ENCODE peak calls at places on chromosomes 3 and 15, in seven cellular contexts. B is GM13977, F is MCF 10A, M is osteocyte, O is endodermal cell, I is Calu3, W is cardiac muscle cell. R is an unnamed sample.

GRCh38 chr3:122858373-122858772 is 63.5 kb downstream of the SLC49A4 start:
- DNase-seq in B (no peak), F (peak), M (no peak), O (no peak), I (no peak), W (peak), R (no peak)

GRCh38 chr3:16290827-16291196 is 25.8 kb downstream of the OXNAD1 start:
- DNase-seq in B (no peak), F (no peak), M (no peak), O (no peak), I (no peak), W (peak), R (no peak)

GRCh38 chr3:56974242-56974945 is 86.1 kb upstream of the SPATA12 start:
- DNase-seq in B (no peak), F (no peak), M (no peak), O (no peak), I (no peak), W (peak), R (peak)

GRCh38 chr3:32340039-32340438 is 51.6 kb upstream of the CMTM7 start:
- DNase-seq in B (peak), F (peak), M (no peak), O (peak), I (peak), W (peak), R (no peak)

GRCh38 chr15:87841426-87841998 is 415.0 kb downstream of the NTRK3 start:
- DNase-seq in B (no peak), F (no peak), M (no peak), O (no peak), I (no peak), W (no peak), R (no peak)

GRCh38 chr3:188646592-188646991 is 492.6 kb downstream of the LPP start:
- DNase-seq in B (no peak), F (peak), M (no peak), O (no peak), I (no peak), W (no peak), R (no peak)

GRCh38 chr3:182303169-182303568 is 490.1 kb upstream of the ATP11B start:
- DNase-seq in B (no peak), F (no peak), M (no peak), O (no peak), I (peak), W (no peak), R (no peak)

GRCh38 chr3:119663885-119664284 is 3.5 kb upstream of the POPDC2 start:
- DNase-seq in B (no peak), F (no peak), M (no peak), O (no peak), I (no peak), W (peak), R (no peak)

GRCh38 chr15:82100116-82100795 is 54.4 kb upstream of the MEX3B start:
- DNase-seq in B (no peak), F (no peak), M (no peak), O (no peak), I (no peak), W (peak), R (no peak)

GRCh38 chr3:125000661-125001060 is 55.1 kb downstream of the HEG1 start:
- DNase-seq in B (no peak), F (no peak), M (no peak), O (no peak), I (no peak), W (no peak), R (no peak)

GRCh38 chr3:146250449-146251382 is at the start of gene PLSCR4:
- DNase-seq in B (peak), F (peak), M (no peak), O (peak), I (peak), W (peak), R (no peak)

GRCh38 chr15:31271224-31271635 is 55.4 kb upstream of the KLF13 start:
- DNase-seq in B (no peak), F (no peak), M (peak), O (no peak), I (no peak), W (no peak), R (peak)

GRCh38 chr3:123076496-123077418 is 9.9 kb downstream of the PDIA5 start:
- DNase-seq in B (no peak), F (peak), M (no peak), O (peak), I (peak), W (no peak), R (no peak)

GRCh38 chr3:12139111-12139511 is 19.6 kb downstream of the TIMP4 start:
- DNase-seq in B (no peak), F (peak), M (no peak), O (peak), I (peak), W (peak), R (no peak)

GRCh38 chr3:55481918-55482495 is 5.1 kb downstream of the WNT5A start:
- DNase-seq in B (no peak), F (no peak), M (no peak), O (peak), I (no peak), W (peak), R (no peak)

GRCh38 chr3:143120716-143121239 is 1.2 kb downstream of the CHST2 start:
- DNase-seq in B (peak), F (no peak), M (no peak), O (peak), I (peak), W (peak), R (peak)

GRCh38 chr3:40387001-40387894 is at the start of gene ENTPD3:
- DNase-seq in B (no peak), F (peak), M (no peak), O (peak), I (peak), W (peak), R (no peak)

GRCh38 chr15:91887321-91887720 is 33.8 kb downstream of the SLCO3A1 start:
- DNase-seq in B (no peak), F (no peak), M (no peak), O (no peak), I (no peak), W (no peak), R (no peak)

GRCh38 chr3:140093742-140094141 is 158.8 kb downstream of the CLSTN2 start:
- DNase-seq in B (no peak), F (peak), M (no peak), O (no peak), I (peak), W (peak), R (no peak)

GRCh38 chr15:92011611-92012367 is 158.3 kb downstream of the SLCO3A1 start:
- DNase-seq in B (no peak), F (peak), M (no peak), O (peak), I (no peak), W (peak), R (no peak)

GRCh38 chr3:156304406-156304805 is 184.0 kb downstream of the KCNAB1 start:
- DNase-seq in B (no peak), F (no peak), M (no peak), O (no peak), I (peak), W (peak), R (no peak)

GRCh38 chr15:25844981-25845680 is 18.0 kb downstream of the ATP10A start:
- DNase-seq in B (no peak), F (no peak), M (no peak), O (no peak), I (no peak), W (no peak), R (no peak)

GRCh38 chr3:121436074-121436473 is 109.7 kb downstream of the POLQ start:
- DNase-seq in B (no peak), F (no peak), M (no peak), O (no peak), I (no peak), W (no peak), R (no peak)

GRCh38 chr15:101120961-101121360 is 130.9 kb downstream of the CHSY1 start:
- DNase-seq in B (no peak), F (no peak), M (no peak), O (peak), I (no peak), W (no peak), R (no peak)

GRCh38 chr3:36991147-36991546 is 1.8 kb downstream of the EPM2AIP1 start:
- DNase-seq in B (no peak), F (no peak), M (no peak), O (no peak), I (no peak), W (no peak), R (no peak)

GRCh38 chr15:58981808-58982475 is 5.5 kb upstream of the RNF111 start:
- DNase-seq in B (peak), F (no peak), M (no peak), O (no peak), I (no peak), W (no peak), R (no peak)

GRCh38 chr3:39639344-39640236 is 169.8 kb upstream of the MYRIP start:
- DNase-seq in B (no peak), F (peak), M (no peak), O (peak), I (peak), W (peak), R (no peak)

GRCh38 chr3:196518999-196519737 is 4.0 kb upstream of the SMCO1 start:
- DNase-seq in B (no peak), F (peak), M (no peak), O (peak), I (peak), W (peak), R (no peak)
- TF ChIP-seq CTCF in B (peak), F (peak), M (peak), O (peak), I (peak), W (peak), R (peak)

DNA sequence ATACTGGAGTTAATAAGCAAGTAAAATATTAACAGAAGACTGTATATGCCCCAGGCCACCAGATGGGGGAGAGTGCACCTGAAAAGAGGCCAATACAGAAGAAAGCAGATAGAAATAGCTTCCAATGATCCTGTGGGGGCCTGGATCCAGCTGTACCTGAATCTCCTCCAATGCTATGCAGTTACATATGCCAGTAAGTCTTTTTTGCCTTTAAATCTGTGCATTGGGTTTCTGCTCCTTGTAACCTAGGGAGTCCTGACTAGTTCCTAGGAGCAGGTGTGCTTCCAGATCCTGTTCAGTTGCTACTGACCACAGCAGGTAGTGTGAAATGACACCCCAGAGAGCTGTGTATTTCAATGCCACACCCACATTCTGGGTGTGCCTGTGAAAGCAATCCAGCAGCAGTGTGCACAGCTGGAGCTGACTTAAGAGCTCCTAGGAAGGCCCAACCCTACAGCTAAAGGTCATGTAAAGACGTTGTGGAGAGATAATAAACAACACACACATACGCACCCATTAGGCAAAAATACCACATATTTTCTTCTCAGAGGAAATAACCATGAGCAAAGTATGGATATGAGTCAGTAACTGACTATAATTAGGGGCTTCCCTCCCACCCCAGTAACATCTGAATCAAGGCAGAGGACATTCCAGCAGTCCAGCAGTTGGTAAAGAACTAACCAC is 62.2 kb upstream of the AKAP13 start:
- DNase-seq in B (peak), F (peak), M (no peak), O (no peak), I (peak), W (peak), R (no peak)
- TF ChIP-seq CTCF in B (no peak), F (no peak), M (peak), O (peak), I (peak), W (no peak), R (peak)

GRCh38 chr15:33074942-33075341 is 119.6 kb downstream of the FMN1 start:
- DNase-seq in B (no peak), F (peak), M (no peak), O (no peak), I (no peak), W (no peak), R (no peak)
- TF ChIP-seq CTCF in B (no peak), F (no peak), M (no peak), O (peak), I (no peak), W (no peak), R (no peak)

GRCh38 chr3:73601031-73601430 is 23.7 kb downstream of the PDZRN3 start:
- DNase-seq in B (no peak), F (no peak), M (no peak), O (no peak), I (no peak), W (peak), R (no peak)

GRCh38 chr3:73601476-73601875 is 23.3 kb downstream of the PDZRN3 start:
- DNase-seq in B (no peak), F (no peak), M (no peak), O (no peak), I (no peak), W (no peak), R (no peak)

GRCh38 chr3:73602171-73602570 is 22.6 kb downstream of the PDZRN3 start:
- DNase-seq in B (no peak), F (no peak), M (no peak), O (no peak), I (no peak), W (peak), R (no peak)

GRCh38 chr3:73599605-73600004 is 25.1 kb downstream of the PDZRN3 start:
- DNase-seq in B (no peak), F (no peak), M (no peak), O (no peak), I (no peak), W (no peak), R (no peak)

DNA sequence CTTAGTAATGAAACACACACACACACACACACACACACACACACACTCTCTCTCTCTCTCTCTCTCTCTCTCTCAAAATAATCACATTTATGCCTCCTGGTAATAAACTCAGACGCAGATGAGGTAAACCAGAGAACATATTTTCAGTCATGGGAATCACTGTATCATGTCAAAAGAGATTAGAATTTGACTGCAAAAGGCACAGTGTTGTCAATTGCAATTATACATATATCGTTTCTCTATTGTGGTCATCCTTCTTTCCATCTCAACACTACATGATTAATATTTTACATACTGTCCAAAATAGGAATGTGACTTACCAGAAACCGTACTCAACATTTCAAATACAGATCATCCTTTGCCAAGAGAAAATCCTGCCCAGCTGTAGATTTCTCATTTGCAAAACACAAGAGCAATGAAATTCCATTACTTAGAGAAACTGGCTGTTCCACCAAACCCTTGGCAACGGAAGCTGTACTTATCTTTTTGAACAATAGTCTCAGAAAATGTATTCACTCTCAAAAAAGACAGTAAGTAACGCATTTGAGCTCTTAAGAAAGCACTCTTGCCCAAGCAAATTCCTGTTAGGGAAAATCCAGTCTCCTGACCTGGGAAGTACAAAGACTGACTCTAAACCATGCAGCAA is 24.3 kb downstream of the PDZRN3 start:
- DNase-seq in B (no peak), F (no peak), M (no peak), O (no peak), I (no peak), W (peak), R (no peak)
- TF ChIP-seq CTCF in B (no peak), F (no peak), M (no peak), O (no peak), I (no peak), W (no peak), R (no peak)

GRCh38 chr15:39680868-39681267 is 100.0 kb downstream of the THBS1 start:
- DNase-seq in B (no peak), F (no peak), M (no peak), O (no peak), I (no peak), W (peak), R (no peak)

GRCh38 chr15:39685999-39686613 is 96.5 kb downstream of the FSIP1 start:
- DNase-seq in B (peak), F (peak), M (no peak), O (peak), I (peak), W (peak), R (no peak)

GRCh38 chr15:39685367-39685766 is 97.3 kb downstream of the FSIP1 start:
- DNase-seq in B (no peak), F (no peak), M (no peak), O (no peak), I (no peak), W (no peak), R (no peak)

GRCh38 chr15:39684215-39684614 is 98.4 kb downstream of the FSIP1 start:
- DNase-seq in B (no peak), F (no peak), M (no peak), O (no peak), I (no peak), W (no peak), R (no peak)

GRCh38 chr15:39682366-39682765 is 100.3 kb downstream of the FSIP1 start:
- DNase-seq in B (no peak), F (no peak), M (no peak), O (no peak), I (no peak), W (no peak), R (no peak)
- TF ChIP-seq CTCF in B (no peak), F (no peak), M (no peak), O (no peak), I (no peak), W (no peak), R (no peak)

GRCh38 chr3:44554626-44555592 is at the start of gene ZKSCAN7:
- DNase-seq in B (peak), F (no peak), M (peak), O (peak), I (no peak), W (peak), R (peak)
- TF ChIP-seq CTCF in B (peak), F (no peak), M (peak), O (peak), I (no peak), W (no peak), R (peak)

DNA sequence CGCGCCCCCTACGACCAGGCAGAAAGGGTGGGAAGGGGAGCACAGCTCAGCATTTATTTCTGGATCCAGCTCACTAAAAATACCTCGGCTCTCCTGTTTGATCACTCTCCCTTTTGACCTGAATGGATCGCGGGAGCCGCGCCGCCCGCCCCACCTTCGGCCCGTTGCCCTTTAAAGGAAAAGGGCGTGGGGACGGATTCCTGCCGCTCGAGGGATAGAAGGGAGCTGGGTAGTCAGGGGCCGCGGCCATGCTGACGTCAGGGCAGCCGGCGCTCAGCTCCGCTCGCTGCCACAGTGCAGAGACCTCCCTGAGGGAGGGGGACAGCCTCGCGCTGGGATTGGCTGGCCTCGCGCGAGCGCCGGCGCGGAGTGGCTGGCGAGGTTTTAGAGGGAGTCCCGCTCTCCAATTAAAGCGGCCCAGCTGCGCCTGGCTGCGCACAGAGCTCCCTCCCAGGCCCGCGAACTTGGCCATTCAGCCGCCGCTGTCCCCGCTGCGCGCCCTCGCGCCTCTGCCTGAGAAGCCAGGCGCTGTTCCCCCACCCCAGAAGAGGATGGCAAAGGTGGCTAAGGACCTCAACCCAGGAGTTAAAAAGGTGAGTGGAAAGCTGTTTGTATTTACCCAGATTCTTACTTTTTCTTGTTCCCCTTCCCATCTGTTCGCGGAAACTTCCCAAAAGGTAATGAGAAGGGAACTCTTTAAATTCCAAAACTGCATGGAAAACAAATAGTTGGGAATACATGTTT is at the start of gene LMCD1:
- DNase-seq in B (peak), F (peak), M (peak), O (peak), I (peak), W (peak), R (peak)
- TF ChIP-seq CTCF in B (no peak), F (no peak), M (peak), O (peak), I (no peak), W (peak), R (peak)